ENCODE peak calls at places on chromosomes 5 and 9, in ten cellular contexts. S is stimulated activated naive B cell treated with anti-CD40 and anti-IgM and Interleukin-4, amounts not matched to agents 10 μg/mL and 1 μg/mL and 100 μg/mL, for 72 hours; R is tibial artery; D is neural crest cell; T is GM12892; G is activated CD4-positive, alpha-beta T cell treated with anti-CD3 and anti-CD28 coated beads, Interleukin-2, amount 10 ng/mL, durations not matched to agents 24 days and 14 days; O is G401; Y is stimulated activated CD4-positive, alpha-beta T cell treated with anti-CD3 and anti-CD28 coated beads, TNF-alpha, amount 100 ng/mL, for 48 hours; A is KG1; K is MG63. V is an unnamed sample.

GRCh38 chr9:8282555-8282954 is 483.0 kb upstream of the DMAC1 start:
- DNase-seq in S (no peak), R (no peak), D (no peak), T (no peak), G (no peak), O (no peak), Y (no peak), A (no peak), K (no peak), V (no peak)

GRCh38 chr9:125568616-125569015 is 138.4 kb downstream of the MAPKAP1 start:
- DNase-seq in S (no peak), R (no peak), D (no peak), T (no peak), G (no peak), O (no peak), Y (no peak), A (no peak), K (peak; percentile 30), V (no peak)

GRCh38 chr5:169886033-169886432 is 94.3 kb downstream of the INSYN2B start:
- DNase-seq in S (no peak), R (no peak), D (no peak), T (no peak), G (no peak), O (no peak), Y (no peak), A (no peak), K (no peak), V (no peak)

GRCh38 chr5:73118331-73119011 is 1.9 kb upstream of the TMEM171 start:
- DNase-seq in S (no peak), R (no peak), D (no peak), T (no peak), G (no peak), O (no peak), Y (no peak), A (no peak), K (no peak), V (no peak)

GRCh38 chr9:132673355-132673754 is 3.1 kb downstream of the GTF3C4 start:
- DNase-seq in S (no peak), R (no peak), D (peak; percentile 5), T (no peak), G (peak; percentile 62), O (peak; percentile 44), Y (no peak), A (no peak), K (peak; percentile 5), V (peak; percentile 9)

GRCh38 chr9:129574911-129575574 is 45.9 kb downstream of the C9orf50 start:
- DNase-seq in S (no peak), R (no peak), D (no peak), T (no peak), G (no peak), O (no peak), Y (no peak), A (no peak), K (no peak), V (no peak)

GRCh38 chr9:114452219-114453169 is 52.8 kb downstream of the WHRN start:
- DNase-seq in S (peak; percentile 59), R (no peak), D (no peak), T (no peak), G (no peak), O (peak; percentile 68), Y (no peak), A (no peak), K (no peak), V (no peak)

GRCh38 chr9:32706004-32706749 is 70.7 kb upstream of the TAF1L start:
- DNase-seq in S (no peak), R (no peak), D (no peak), T (no peak), G (no peak), O (no peak), Y (no peak), A (no peak), K (peak; percentile 76), V (no peak)

GRCh38 chr5:6117212-6117611 is 261.1 kb downstream of the MED10 start:
- DNase-seq in S (no peak), R (no peak), D (no peak), T (no peak), G (no peak), O (no peak), Y (no peak), A (no peak), K (no peak), V (no peak)

GRCh38 chr9:89844075-89844474 is 239.3 kb downstream of the GADD45G start:
- DNase-seq in S (no peak), R (no peak), D (no peak), T (no peak), G (no peak), O (no peak), Y (no peak), A (no peak), K (no peak), V (no peak)

GRCh38 chr9:128943832-128944620 is 3.4 kb downstream of the DOLK start:
- DNase-seq in S (no peak), R (peak; percentile 17), D (no peak), T (no peak), G (no peak), O (no peak), Y (no peak), A (no peak), K (no peak), V (no peak)

GRCh38 chr5:160133918-160134304 is 14.7 kb upstream of the PWWP2A start:
- DNase-seq in S (no peak), R (no peak), D (no peak), T (no peak), G (no peak), O (peak; percentile 54), Y (no peak), A (no peak), K (no peak), V (no peak)

GRCh38 chr5:131774652-131775367 is 22.0 kb downstream of the FNIP1 start:
- DNase-seq in S (no peak), R (no peak), D (no peak), T (no peak), G (no peak), O (no peak), Y (no peak), A (no peak), K (no peak), V (no peak)

GRCh38 chr9:104091028-104091590 is 3.0 kb upstream of the SMC2 start:
- DNase-seq in S (no peak), R (no peak), D (no peak), T (no peak), G (no peak), O (no peak), Y (no peak), A (no peak), K (no peak), V (no peak)

GRCh38 chr9:126397056-126397455 is 70.4 kb downstream of the MVB12B start:
- DNase-seq in S (peak; percentile 81), R (no peak), D (no peak), T (peak; percentile 37), G (peak; percentile 90), O (no peak), Y (peak; percentile 28), A (no peak), K (no peak), V (peak; percentile 44)

GRCh38 chr9:22005700-22006605 is 3.2 kb downstream of the CDKN2B start:
- DNase-seq in S (no peak), R (peak; percentile 47), D (no peak), T (no peak), G (peak; percentile 63), O (no peak), Y (no peak), A (no peak), K (no peak), V (no peak)

GRCh38 chr5:59134770-59135169 is 551.9 kb downstream of the RAB3C start:
- DNase-seq in S (no peak), R (no peak), D (no peak), T (no peak), G (no peak), O (no peak), Y (no peak), A (no peak), K (no peak), V (no peak)

GRCh38 chr5:179668404-179668803 is 12.4 kb downstream of the CBY3 start:
- DNase-seq in S (no peak), R (no peak), D (peak; percentile 43), T (peak; percentile 43), G (peak; percentile 78), O (peak; percentile 38), Y (no peak), A (no peak), K (peak; percentile 16), V (no peak)

GRCh38 chr9:133428579-133429215 is 6.5 kb downstream of the ADAMTS13 start:
- DNase-seq in S (no peak), R (no peak), D (no peak), T (peak; percentile 50), G (no peak), O (no peak), Y (no peak), A (no peak), K (no peak), V (no peak)

GRCh38 chr5:1216211-1216917 is 8.8 kb upstream of the SLC6A18 start:
- DNase-seq in S (no peak), R (no peak), D (no peak), T (no peak), G (no peak), O (no peak), Y (no peak), A (no peak), K (no peak), V (no peak)

GRCh38 chr5:84603557-84604185 is 219.0 kb upstream of the EDIL3 start:
- DNase-seq in S (no peak), R (no peak), D (no peak), T (no peak), G (no peak), O (no peak), Y (no peak), A (no peak), K (peak; percentile 80), V (no peak)

GRCh38 chr5:113002423-113002822 is 25.8 kb downstream of the DCP2 start:
- DNase-seq in S (no peak), R (no peak), D (no peak), T (no peak), G (no peak), O (no peak), Y (no peak), A (no peak), K (no peak), V (no peak)

GRCh38 chr9:135618866-135619598 is 20.3 kb downstream of the GLT6D1 start:
- DNase-seq in S (no peak), R (no peak), D (no peak), T (no peak), G (peak; percentile 50), O (no peak), Y (no peak), A (no peak), K (no peak), V (no peak)

GRCh38 chr5:123035320-123035949 is 1.1 kb downstream of the PPIC start:
- DNase-seq in S (peak; percentile 11), R (peak; percentile 85), D (no peak), T (no peak), G (peak; percentile 51), O (peak; percentile 8), Y (no peak), A (no peak), K (peak; percentile 24), V (peak; percentile 14)

GRCh38 chr5:33010851-33011250 is 299.7 kb downstream of the NPR3 start:
- DNase-seq in S (no peak), R (no peak), D (no peak), T (no peak), G (no peak), O (no peak), Y (no peak), A (no peak), K (no peak), V (no peak)

GRCh38 chr9:129258124-129258822 is 80.2 kb upstream of the IER5L start:
- DNase-seq in S (peak; percentile 70), R (peak; percentile 94), D (peak; percentile 94), T (peak; percentile 60), G (peak; percentile 97), O (peak; percentile 96), Y (peak; percentile 81), A (no peak), K (peak; percentile 87), V (peak; percentile 70)

GRCh38 chr9:93194584-93194983 is 10.6 kb downstream of the WNK2 start:
- DNase-seq in S (no peak), R (no peak), D (no peak), T (no peak), G (no peak), O (no peak), Y (no peak), A (no peak), K (no peak), V (no peak)

GRCh38 chr9:35164711-35165110 is 2.9 kb downstream of the UNC13B start:
- DNase-seq in S (no peak), R (no peak), D (no peak), T (no peak), G (no peak), O (no peak), Y (no peak), A (no peak), K (no peak), V (no peak)